ENCODE peak calls at places on chromosomes 1 and 21, in ten cellular contexts. E is stimulated activated CD4-positive, alpha-beta T cell treated with anti-CD3 and anti-CD28 coated beads, Interleukin-4, amount 100 ng/mL, for 1 hour; Q is fibroblast of lung; L is bronchial epithelial cell; R is tibial nerve; D is gastrocnemius medialis; H is NCI-H345; V is NCI-H1694; U is stimulated activated CD8-positive, alpha-beta memory T cell treated with anti-CD3 and anti-CD28 coated beads, Interleukin-15, amount 100 ng/mL, for 1 hour; W is psoas muscle. B is an unnamed sample.

GRCh38 chr1:18938008-18938706 is 18.3 kb downstream of the IFFO2 start:
- DNase-seq in E (no peak), Q (no peak), L (no peak), R (no peak), D (no peak), H (no peak), V (no peak), U (no peak), W (no peak), B (no peak)

GRCh38 chr1:18948048-18948912 is 8.2 kb downstream of the IFFO2 start:
- DNase-seq in E (peak; percentile 49), Q (peak; percentile 81), L (peak; percentile 65), R (no peak), D (no peak), H (no peak), V (peak; percentile 59), U (no peak), W (no peak), B (peak; percentile 45)

GRCh38 chr1:156859523-156860112 is 701 bp upstream of the INSRR start:
- DNase-seq in E (peak; percentile 14), Q (peak; percentile 20), L (no peak), R (no peak), D (no peak), H (no peak), V (no peak), U (no peak), W (no peak), B (no peak)

GRCh38 chr1:61184035-61184713 is 101.8 kb downstream of the NFIA start:
- DNase-seq in E (no peak), Q (peak; percentile 89), L (peak; percentile 82), R (peak; percentile 89), D (peak; percentile 93), H (peak; percentile 84), V (peak; percentile 92), U (no peak), W (peak; percentile 93), B (peak; percentile 90)

GRCh38 chr1:187038789-187039188 is 210.0 kb downstream of the PLA2G4A start:
- DNase-seq in E (no peak), Q (peak; percentile 84), L (peak; percentile 94), R (no peak), D (no peak), H (no peak), V (no peak), U (no peak), W (no peak), B (peak; percentile 44)

GRCh38 chr1:243916160-243916559 is 66.1 kb upstream of the AKT3 start:
- DNase-seq in E (no peak), Q (peak; percentile 48), L (peak; percentile 30), R (no peak), D (no peak), H (no peak), V (no peak), U (no peak), W (no peak), B (no peak)

GRCh38 chr1:66292944-66293343 is 241.0 kb upstream of the SGIP1 start:
- DNase-seq in E (no peak), Q (no peak), L (no peak), R (peak; percentile 51), D (no peak), H (no peak), V (no peak), U (no peak), W (no peak), B (no peak)

GRCh38 chr1:155691992-155692528 is 3.2 kb downstream of the DAP3 start:
- DNase-seq in E (no peak), Q (no peak), L (no peak), R (no peak), D (no peak), H (no peak), V (no peak), U (no peak), W (no peak), B (no peak)

GRCh38 chr1:2564815-2565415 is 8.7 kb downstream of the TNFRSF14 start:
- DNase-seq in E (no peak), Q (no peak), L (no peak), R (no peak), D (no peak), H (peak; percentile 78), V (no peak), U (no peak), W (no peak), B (no peak)

GRCh38 chr1:230401763-230402294 is 24.3 kb downstream of the PGBD5 start:
- DNase-seq in E (no peak), Q (peak; percentile 81), L (no peak), R (no peak), D (no peak), H (no peak), V (no peak), U (no peak), W (no peak), B (no peak)

GRCh38 chr1:41743361-41743760 is 175.4 kb downstream of the HIVEP3 start:
- DNase-seq in E (no peak), Q (peak; percentile 74), L (peak; percentile 18), R (no peak), D (no peak), H (no peak), V (no peak), U (no peak), W (no peak), B (no peak)

GRCh38 chr1:111754964-111755320 is 759 bp upstream of the DDX20 start:
- DNase-seq in E (peak; percentile 22), Q (peak; percentile 45), L (no peak), R (no peak), D (no peak), H (peak; percentile 62), V (peak; percentile 84), U (no peak), W (peak; percentile 49), B (peak; percentile 58)

GRCh38 chr1:227793948-227794812 is 21.3 kb upstream of the PRSS38 start:
- DNase-seq in E (no peak), Q (peak; percentile 94), L (peak; percentile 25), R (peak; percentile 50), D (no peak), H (no peak), V (peak; percentile 28), U (no peak), W (peak; percentile 73), B (no peak)

GRCh38 chr1:231991231-231991630 is 364.6 kb downstream of the DISC1 start:
- DNase-seq in E (no peak), Q (no peak), L (no peak), R (no peak), D (no peak), H (no peak), V (no peak), U (no peak), W (no peak), B (no peak)

GRCh38 chr1:28437924-28438699 is 67.7 kb upstream of the RCC1 start:
- DNase-seq in E (no peak), Q (peak; percentile 98), L (peak; percentile 98), R (peak; percentile 40), D (peak; percentile 81), H (peak; percentile 8), V (no peak), U (no peak), W (peak; percentile 81), B (peak; percentile 86)

GRCh38 chr1:23196627-23197328 is 20.5 kb downstream of the HTR1D start:
- DNase-seq in E (no peak), Q (peak; percentile 100), L (peak; percentile 99), R (no peak), D (no peak), H (no peak), V (no peak), U (no peak), W (no peak), B (no peak)

GRCh38 chr1:96253281-96254035 is 468.1 kb upstream of the PTBP2 start:
- DNase-seq in E (no peak), Q (no peak), L (no peak), R (no peak), D (no peak), H (no peak), V (no peak), U (no peak), W (no peak), B (no peak)

GRCh38 chr1:32701421-32701911 is 1.1 kb downstream of the SYNC start:
- DNase-seq in E (no peak), Q (peak; percentile 36), L (no peak), R (no peak), D (peak; percentile 69), H (no peak), V (no peak), U (no peak), W (no peak), B (no peak)

GRCh38 chr21:42734323-42734971 is 81.0 kb downstream of the PDE9A start:
- DNase-seq in E (no peak), Q (no peak), L (no peak), R (no peak), D (no peak), H (no peak), V (no peak), U (no peak), W (no peak), B (peak; percentile 65)

GRCh38 chr1:172085372-172085771 is 244.1 kb downstream of the DNM3 start:
- DNase-seq in E (no peak), Q (no peak), L (no peak), R (no peak), D (no peak), H (no peak), V (no peak), U (no peak), W (no peak), B (no peak)

GRCh38 chr1:197486948-197487347 is 218.9 kb downstream of the CRB1 start:
- DNase-seq in E (no peak), Q (peak; percentile 25), L (peak; percentile 15), R (no peak), D (no peak), H (peak; percentile 64), V (no peak), U (no peak), W (no peak), B (peak; percentile 4)

GRCh38 chr1:25381041-25381440 is 39.6 kb downstream of the RHCE start:
- DNase-seq in E (no peak), Q (no peak), L (no peak), R (no peak), D (no peak), H (no peak), V (no peak), U (no peak), W (no peak), B (no peak)

GRCh38 chr1:25653558-25653957 is 37.0 kb downstream of the MAN1C1 start:
- DNase-seq in E (no peak), Q (no peak), L (no peak), R (no peak), D (no peak), H (no peak), V (no peak), U (no peak), W (no peak), B (no peak)

GRCh38 chr1:220884981-220885918 is 6.0 kb downstream of the HLX start:
- DNase-seq in E (no peak), Q (no peak), L (no peak), R (no peak), D (no peak), H (no peak), V (no peak), U (no peak), W (no peak), B (no peak)

GRCh38 chr1:107390076-107390420 is 249.2 kb downstream of the NTNG1 start:
- DNase-seq in E (no peak), Q (no peak), L (no peak), R (no peak), D (no peak), H (no peak), V (no peak), U (no peak), W (no peak), B (no peak)